ENCODE peak calls at places on chromosomes 16 and 17, in eight cellular contexts. E, N, H, A, O, L, R and K are unnamed samples.

GRCh38 chr17:46935658-46936266 is 12.8 kb downstream of the GOSR2 start:
- DNase-seq in L (peak; percentile 78), H (no peak), A (peak; percentile 30), E (no peak), O (no peak), R (no peak), N (no peak), K (no peak)

GRCh38 chr16:66429290-66429962 is 2.3 kb downstream of the BEAN1 start:
- DNase-seq in H (no peak), E (no peak), N (no peak), A (no peak), L (no peak), R (no peak), O (no peak), K (no peak)

GRCh38 chr16:57258910-57259475 is 13.9 kb downstream of the ARL2BP start:
- DNase-seq in E (no peak), A (no peak), N (no peak), R (no peak), L (no peak), H (no peak), O (no peak), K (no peak)

GRCh38 chr16:49282690-49283375 is 1.2 kb upstream of the CBLN1 start:
- DNase-seq in O (peak; percentile 76), R (no peak), L (no peak), N (no peak), E (no peak), H (no peak), A (peak; percentile 21), K (no peak)

GRCh38 chr16:2022723-2023097 is 3.1 kb downstream of the NPW start:
- DNase-seq in O (peak; percentile 61), N (peak; percentile 89), R (peak; percentile 20), L (no peak), H (no peak), E (no peak), A (no peak), K (no peak)

GRCh38 chr17:8359769-8360168 is 16.7 kb downstream of the KRABD2 start:
- DNase-seq in L (no peak), H (peak; percentile 44), A (peak; percentile 62), R (peak; percentile 70), O (no peak), E (no peak), N (no peak), K (no peak)

GRCh38 chr16:77599793-77600415 is 122.4 kb upstream of the NUDT7 start:
- DNase-seq in L (no peak), A (peak; percentile 19), H (no peak), E (no peak), N (peak; percentile 56), O (peak; percentile 55), R (peak; percentile 17), K (no peak)

GRCh38 chr16:29663020-29663828 is at the start of gene SPN:
- DNase-seq in A (no peak), H (no peak), R (no peak), O (peak; percentile 14), L (no peak), N (no peak), E (no peak), K (no peak)

GRCh38 chr17:77445908-77446535 is 305.3 kb downstream of the SEC14L1 start:
- DNase-seq in E (no peak), O (no peak), L (no peak), R (no peak), A (no peak), N (no peak), H (no peak), K (no peak)

GRCh38 chr17:9363440-9364350 is 211.9 kb downstream of the STX8 start:
- DNase-seq in H (no peak), O (no peak), E (no peak), N (no peak), R (peak; percentile 49), A (no peak), L (no peak), K (peak; percentile 32)

GRCh38 chr16:23575834-23576233 is 18.3 kb downstream of the UBFD1 start:
- DNase-seq in H (no peak), O (no peak), R (no peak), A (no peak), N (no peak), E (no peak), L (no peak), K (no peak)

GRCh38 chr16:89045181-89045815 is 48.4 kb upstream of the ACSF3 start:
- DNase-seq in L (no peak), O (no peak), H (no peak), N (no peak), E (no peak), A (no peak), R (no peak), K (no peak)

GRCh38 chr17:5706835-5707234 is 122.5 kb upstream of the NLRP1 start:
- DNase-seq in O (peak; percentile 84), L (no peak), R (peak; percentile 46), A (peak; percentile 20), N (peak; percentile 67), E (peak; percentile 10), H (peak; percentile 18), K (peak; percentile 31)

GRCh38 chr16:10940501-10941079 is 1.7 kb downstream of the DEXI start:
- DNase-seq in R (no peak), L (no peak), N (no peak), O (no peak), E (no peak), A (no peak), H (no peak), K (no peak)

GRCh38 chr16:70694517-70695218 is 8.8 kb upstream of the MTSS2 start:
- DNase-seq in E (no peak), H (no peak), R (no peak), N (no peak), L (no peak), O (no peak), A (no peak), K (no peak)
- TF ChIP-seq CTCF in E (no peak), H (no peak), R (no peak), N (no peak), L (no peak), O (no peak), A (no peak), K (no peak)

DNA sequence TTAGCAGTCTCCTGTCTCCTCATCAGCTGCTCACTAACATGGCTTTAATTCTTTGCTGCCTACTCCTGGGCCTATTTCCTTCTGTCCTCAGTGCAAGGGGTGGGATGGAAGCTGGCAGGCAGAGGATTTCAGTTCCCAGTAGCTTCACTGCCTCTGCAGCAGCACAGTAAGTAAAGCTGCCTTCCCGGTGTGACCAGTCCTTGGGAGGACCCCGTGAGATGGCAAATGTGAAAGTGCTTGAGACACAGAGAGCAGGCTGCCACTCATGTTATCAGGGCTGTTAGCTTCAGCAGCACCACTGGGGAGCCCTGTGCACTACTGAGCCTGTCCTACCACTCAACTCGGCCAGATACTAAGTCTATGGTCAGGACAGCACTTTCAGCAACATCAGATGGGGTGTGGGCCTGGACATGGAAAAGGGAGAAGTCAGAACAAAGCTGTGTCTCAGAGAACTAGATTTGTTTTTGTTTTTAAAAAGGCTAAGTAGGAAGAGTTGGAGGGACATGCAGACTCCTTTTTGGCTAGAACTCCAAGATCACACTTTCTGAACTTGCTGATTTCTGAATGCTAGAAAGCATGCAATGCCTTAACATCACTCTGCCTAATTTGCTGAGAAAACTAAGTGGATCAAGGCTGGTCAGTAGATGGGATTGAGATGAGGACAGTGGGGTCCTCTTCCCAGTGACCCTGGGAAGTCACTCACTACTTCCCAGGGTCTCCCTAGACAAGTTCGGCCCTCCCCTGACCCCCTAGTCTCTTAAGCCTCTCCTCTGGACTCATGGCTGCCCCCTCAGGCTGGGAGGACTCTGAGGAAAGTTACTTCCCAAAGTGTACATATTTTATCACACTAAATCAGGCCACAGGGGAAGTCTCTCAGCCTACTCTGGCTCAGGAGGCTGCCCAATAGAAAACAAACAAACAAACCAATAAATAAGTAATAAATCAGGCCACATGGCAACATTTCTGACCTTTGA is 1.1 kb downstream of the ACSF2 start:
- DNase-seq in H (no peak), N (peak; percentile 84), A (peak; percentile 20), O (peak; percentile 76), E (no peak), L (peak; percentile 61), R (peak; percentile 53), K (no peak)
- TF ChIP-seq CTCF in H (peak; percentile 16), N (peak; percentile 43), A (no peak), O (peak; percentile 22), E (peak; percentile 10), L (no peak), R (peak; percentile 69), K (no peak)

GRCh38 chr16:64872101-64872500 is 249.8 kb downstream of the CDH11 start:
- DNase-seq in H (no peak), E (no peak), O (no peak), A (no peak), R (no peak), L (no peak), N (no peak), K (no peak)
- TF ChIP-seq CTCF in H (no peak), E (no peak), O (no peak), A (no peak), R (no peak), L (no peak), N (no peak), K (no peak)

GRCh38 chr17:20226814-20227482 is 217.8 kb downstream of the SPECC1 start:
- DNase-seq in E (peak; percentile 45), N (peak; percentile 80), L (peak; percentile 74), H (peak; percentile 61), A (peak; percentile 76), R (peak; percentile 74), O (peak; percentile 86), K (no peak)

GRCh38 chr17:20224379-20224778 is 215.2 kb downstream of the SPECC1 start:
- DNase-seq in L (no peak), O (no peak), N (no peak), R (no peak), H (no peak), E (no peak), A (no peak), K (no peak)

GRCh38 chr17:20223808-20224328 is 214.7 kb downstream of the SPECC1 start:
- DNase-seq in N (peak; percentile 36), R (peak; percentile 8), E (no peak), A (no peak), O (no peak), H (no peak), L (no peak), K (no peak)

GRCh38 chr17:20228410-20228809 is 219.3 kb downstream of the SPECC1 start:
- DNase-seq in N (no peak), A (no peak), R (no peak), H (no peak), E (no peak), O (no peak), L (no peak), K (no peak)

DNA sequence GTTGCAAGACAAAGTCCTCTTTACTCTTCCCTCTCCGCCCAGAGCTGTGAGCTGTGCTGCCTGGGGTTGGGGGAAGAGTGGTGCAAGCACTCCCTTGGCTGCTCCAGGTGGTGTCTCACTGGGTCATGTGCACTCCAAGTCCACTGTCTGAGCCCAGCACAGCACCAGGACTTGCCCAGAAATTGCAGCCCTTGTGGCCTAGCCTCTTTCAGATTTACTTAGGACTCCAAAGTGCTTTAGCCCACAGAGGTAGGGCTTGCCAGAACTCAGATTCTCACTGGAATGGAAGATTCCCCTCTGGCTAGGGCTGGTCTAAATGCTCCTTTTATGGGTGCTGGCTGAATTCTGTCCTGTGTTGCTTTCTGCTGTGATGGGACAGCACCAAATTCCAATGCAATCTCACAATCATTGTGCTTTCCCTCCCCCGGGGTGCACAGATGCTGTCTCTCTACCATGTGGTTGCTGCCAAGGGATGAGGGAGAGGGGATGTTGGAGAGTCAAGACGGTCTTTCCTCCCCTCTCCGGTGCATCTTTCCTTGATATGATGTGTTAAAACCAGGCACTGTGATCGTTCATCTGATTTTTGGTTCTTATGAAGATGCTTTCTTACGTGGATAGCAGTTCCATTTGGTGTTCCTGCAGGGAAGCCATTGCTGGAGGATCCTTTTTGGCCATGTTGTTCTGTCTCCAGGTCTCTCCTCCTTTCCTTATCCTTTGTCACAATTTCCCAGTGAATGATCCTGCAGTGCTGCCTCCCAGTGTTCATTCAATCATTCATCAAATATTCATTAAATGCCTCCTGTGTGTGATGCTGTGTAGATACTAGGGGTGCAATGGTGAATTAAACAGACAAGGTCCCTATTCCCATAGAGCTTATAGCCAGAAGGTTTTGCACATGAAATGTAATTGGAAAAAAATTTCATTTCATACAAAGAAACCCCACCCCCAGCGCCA is 216.3 kb downstream of the SPECC1 start:
- DNase-seq in H (no peak), E (no peak), L (no peak), A (no peak), O (no peak), N (peak; percentile 25), R (no peak), K (no peak)
- TF ChIP-seq CTCF in H (peak; percentile 5), E (no peak), L (no peak), A (no peak), O (peak; percentile 12), N (peak; percentile 45), R (no peak), K (no peak)